ENCODE peak calls at places on chromosomes 3 and 15, in nine cellular contexts. S, R, K, N, M, W, D, E and A are unnamed samples.

GRCh38 chr15:101504373-101504772 is 14.9 kb upstream of the PCSK6 start:
- DNase-seq in S (no peak), R (no peak), K (no peak), N (no peak), M (no peak), W (no peak), D (no peak), E (no peak), A (no peak)

GRCh38 chr15:62769604-62770003 is 272.9 kb upstream of the TPM1 start:
- DNase-seq in S (no peak), R (no peak), K (peak), N (no peak), M (no peak), W (no peak), D (no peak), E (no peak), A (no peak)

GRCh38 chr15:92521624-92522008 is 127.9 kb downstream of the ST8SIA2 start:
- DNase-seq in S (peak), R (peak), K (peak), N (peak), M (peak), W (peak), D (peak), E (peak), A (no peak)

GRCh38 chr3:57805674-57806073 is 49.6 kb downstream of the SLMAP start:
- DNase-seq in S (no peak), R (no peak), K (peak), N (no peak), M (no peak), W (no peak), D (no peak), E (peak), A (no peak)

GRCh38 chr3:118817748-118818165 is 216.9 kb downstream of the IGSF11 start:
- DNase-seq in S (peak), R (peak), K (peak), N (peak), M (no peak), W (peak), D (no peak), E (peak), A (no peak)

GRCh38 chr3:77506384-77506783 is 466.5 kb downstream of the ROBO2 start:
- DNase-seq in S (no peak), R (no peak), K (no peak), N (no peak), M (no peak), W (no peak), D (no peak), E (no peak), A (no peak)

GRCh38 chr15:82263350-82263749 is 732 bp downstream of the SAXO2 start:
- DNase-seq in S (no peak), R (peak), K (no peak), N (no peak), M (no peak), W (no peak), D (no peak), E (no peak), A (no peak)

GRCh38 chr3:62101488-62101887 is 271.9 kb downstream of the FEZF2 start:
- DNase-seq in S (no peak), R (no peak), K (no peak), N (no peak), M (no peak), W (no peak), D (no peak), E (no peak), A (no peak)

GRCh38 chr15:96625251-96625650 is 294.8 kb downstream of the NR2F2 start:
- DNase-seq in S (no peak), R (no peak), K (peak), N (no peak), M (no peak), W (no peak), D (no peak), E (no peak), A (no peak)

GRCh38 chr15:75597667-75598341 is 18.7 kb upstream of the PTPN9 start:
- DNase-seq in S (peak), R (peak), K (no peak), N (no peak), M (no peak), W (no peak), D (no peak), E (no peak), A (no peak)

GRCh38 chr3:179961081-179962078 is 75.4 kb downstream of the PEX5L start:
- DNase-seq in S (no peak), R (no peak), K (no peak), N (peak), M (no peak), W (no peak), D (no peak), E (no peak), A (no peak)

GRCh38 chr15:78638658-78639314 is 2.2 kb downstream of the CHRNB4 start:
- DNase-seq in S (peak), R (peak), K (peak), N (peak), M (peak), W (peak), D (peak), E (no peak), A (no peak)

GRCh38 chr3:191686626-191687025 is 225.7 kb downstream of the PYDC2 start:
- DNase-seq in S (no peak), R (no peak), K (no peak), N (no peak), M (no peak), W (no peak), D (no peak), E (no peak), A (no peak)

GRCh38 chr3:192022412-192022811 is 561.4 kb downstream of the PYDC2 start:
- DNase-seq in S (no peak), R (no peak), K (peak), N (no peak), M (no peak), W (no peak), D (no peak), E (no peak), A (no peak)

GRCh38 chr15:83837946-83838571 is 184.1 kb downstream of the ADAMTSL3 start:
- DNase-seq in S (peak), R (peak), K (peak), N (no peak), M (no peak), W (peak), D (no peak), E (no peak), A (no peak)

GRCh38 chr3:39419697-39420293 is 13.3 kb downstream of the RPSA start:
- DNase-seq in S (no peak), R (no peak), K (no peak), N (no peak), M (no peak), W (no peak), D (no peak), E (no peak), A (no peak)

GRCh38 chr3:100730524-100730923 is 21.2 kb downstream of the TFG start:
- DNase-seq in S (no peak), R (no peak), K (no peak), N (no peak), M (no peak), W (no peak), D (no peak), E (no peak), A (no peak)